ENCODE peak calls at places on chromosomes 2 and 18, in four cellular contexts. S, L, V and J are unnamed samples.

GRCh38 chr2:127642706-127643697 is 3.0 kb upstream of the GPR17 start:
- DNase-seq in S (no peak), L (no peak), V (no peak), J (no peak)

GRCh38 chr2:85753525-85754312 is at the start of gene ATOH8:
- DNase-seq in S (peak), V (peak), L (no peak), J (peak)

GRCh38 chr2:110780461-110780860 is 48.1 kb downstream of the ACOXL start:
- DNase-seq in V (no peak), L (no peak), S (no peak), J (no peak)

GRCh38 chr2:159564081-159564480 is 52.3 kb downstream of the BAZ2B start:
- DNase-seq in L (no peak), V (no peak), S (no peak), J (no peak)

GRCh38 chr2:223051580-223052375 is at the start of gene KCNE4:
- DNase-seq in S (no peak), V (no peak), L (no peak), J (no peak)

GRCh38 chr2:112626604-112627059 is 19.1 kb upstream of the SLC20A1 start:
- DNase-seq in S (peak), L (peak), V (peak), J (peak)

GRCh38 chr2:240235811-240236210 is 95.4 kb upstream of the OTOS start:
- DNase-seq in S (no peak), V (peak), L (no peak), J (no peak)

GRCh38 chr2:236661064-236661761 is 91.6 kb downstream of the ACKR3 start:
- DNase-seq in S (no peak), L (peak), V (peak), J (no peak)

GRCh38 chr2:10083692-10084566 is 3.7 kb upstream of the CYS1 start:
- DNase-seq in L (no peak), S (no peak), V (no peak), J (no peak)

GRCh38 chr2:62140785-62141740 is 54.9 kb upstream of the B3GNT2 start:
- DNase-seq in S (no peak), V (no peak), L (no peak), J (no peak)

GRCh38 chr18:75456277-75456676 is 28.8 kb upstream of the SMIM21 start:
- DNase-seq in L (no peak), S (no peak), V (no peak), J (no peak)

GRCh38 chr18:28529644-28530043 is 352.7 kb upstream of the CDH2 start:
- DNase-seq in S (no peak), V (no peak), L (no peak), J (no peak)

GRCh38 chr18:54241483-54241882 is 17.0 kb upstream of the MBD2 start:
- DNase-seq in L (no peak), V (no peak), S (no peak), J (no peak)

GRCh38 chr2:127084611-127085031 is 22.3 kb downstream of the BIN1 start:
- DNase-seq in L (no peak), S (peak), V (no peak), J (no peak)

GRCh38 chr2:9858730-9859068 is 15.4 kb downstream of the TAF1B start:
- DNase-seq in V (no peak), L (no peak), S (no peak), J (no peak)

GRCh38 chr2:46471-47345 is at the start of gene FAM110C:
- DNase-seq in S (peak), V (peak), L (peak), J (peak)

GRCh38 chr2:64976276-64976675 is 12.9 kb upstream of the SLC1A4 start:
- DNase-seq in S (no peak), L (no peak), V (no peak), J (no peak)

GRCh38 chr2:135557533-135557932 is 26.2 kb downstream of the R3HDM1 start:
- DNase-seq in L (no peak), S (no peak), V (no peak), J (no peak)

GRCh38 chr2:10541081-10541480 is 93.0 kb upstream of the ODC1 start:
- DNase-seq in V (no peak), S (no peak), L (no peak), J (no peak)

GRCh38 chr18:77081387-77081773 is 51.2 kb downstream of the MBP start:
- DNase-seq in S (no peak), V (no peak), L (no peak), J (no peak)

GRCh38 chr2:69764286-69765058 is 22.5 kb downstream of the ANXA4 start:
- DNase-seq in S (peak), L (no peak), V (no peak), J (no peak)

GRCh38 chr2:193847991-193848390 is 1653.3 kb upstream of the TMEFF2 start:
- DNase-seq in L (no peak), V (no peak), S (no peak), J (no peak)

GRCh38 chr2:14634885-14635871 is 2.7 kb downstream of the LRATD1 start:
- DNase-seq in L (no peak), V (peak), S (no peak), J (no peak)

GRCh38 chr2:47072018-47072691 is 83.0 kb downstream of the STPG4 start:
- DNase-seq in S (no peak), L (no peak), V (peak), J (no peak)

GRCh38 chr2:12287220-12287751 is 429.4 kb upstream of the TRIB2 start:
- DNase-seq in S (no peak), V (no peak), L (no peak), J (no peak)

GRCh38 chr2:111703759-111704158 is 180.2 kb downstream of the ANAPC1 start:
- DNase-seq in S (no peak), V (no peak), L (no peak), J (no peak)

GRCh38 chr18:55839350-55839749 is 251.4 kb upstream of the TCF4 start:
- DNase-seq in V (no peak), S (no peak), L (no peak), J (no peak)

GRCh38 chr18:12281861-12282260 is 26.2 kb upstream of the TUBB6 start:
- DNase-seq in V (no peak), L (no peak), S (no peak), J (no peak)

GRCh38 chr2:127106457-127106997 is 427 bp downstream of the BIN1 start:
- DNase-seq in V (peak), L (no peak), S (no peak), J (no peak)

GRCh38 chr2:180657054-180657453 is 323.4 kb upstream of the UBE2E3 start:
- DNase-seq in S (no peak), V (no peak), L (peak), J (no peak)

GRCh38 chr2:110708455-110708854 is 23.9 kb upstream of the ACOXL start:
- DNase-seq in L (no peak), S (no peak), V (no peak), J (no peak)

GRCh38 chr2:109470121-109470921 is 143.4 kb downstream of the SEPTIN10 start:
- DNase-seq in L (peak), S (no peak), V (peak), J (no peak)